ENCODE peak calls at places on chromosomes 12 and 14, in four cellular contexts. One of them, this sample, is unnamed.

GRCh38 chr14:61258985-61259384 is 22.2 kb downstream of the TMEM30B start:
- DNase-seq in NCI-H1436 treated with DMSO at 0.1 percent for 48 hours: no peak
- DNase-seq in caudate nucleus: no peak
- DNase-seq in activated CD4-positive, alpha-beta memory T cell treated with anti-CD3 and anti-CD28 coated beads for 36 hours: no peak
- DNase-seq in this sample: no peak

GRCh38 chr12:49703647-49704137 is 3.5 kb downstream of the FMNL3 start:
- DNase-seq in NCI-H1436 treated with DMSO at 0.1 percent for 48 hours: no peak
- DNase-seq in caudate nucleus: no peak
- DNase-seq in activated CD4-positive, alpha-beta memory T cell treated with anti-CD3 and anti-CD28 coated beads for 36 hours: peak
- DNase-seq in this sample: no peak

GRCh38 chr12:71599213-71599612 is 64.4 kb downstream of the ZFC3H1 start:
- DNase-seq in NCI-H1436 treated with DMSO at 0.1 percent for 48 hours: no peak
- DNase-seq in caudate nucleus: no peak
- DNase-seq in activated CD4-positive, alpha-beta memory T cell treated with anti-CD3 and anti-CD28 coated beads for 36 hours: no peak
- DNase-seq in this sample: no peak

GRCh38 chr12:108839011-108839889 is 18.1 kb downstream of the SSH1 start:
- DNase-seq in NCI-H1436 treated with DMSO at 0.1 percent for 48 hours: no peak
- DNase-seq in caudate nucleus: no peak
- DNase-seq in activated CD4-positive, alpha-beta memory T cell treated with anti-CD3 and anti-CD28 coated beads for 36 hours: no peak
- DNase-seq in this sample: peak

GRCh38 chr12:55737581-55738112 is 5.3 kb upstream of the GDF11 start:
- DNase-seq in NCI-H1436 treated with DMSO at 0.1 percent for 48 hours: no peak
- DNase-seq in caudate nucleus: no peak
- DNase-seq in activated CD4-positive, alpha-beta memory T cell treated with anti-CD3 and anti-CD28 coated beads for 36 hours: no peak
- DNase-seq in this sample: peak

GRCh38 chr14:61406670-61407069 is 85.3 kb downstream of the PRKCH start:
- DNase-seq in NCI-H1436 treated with DMSO at 0.1 percent for 48 hours: no peak
- DNase-seq in caudate nucleus: no peak
- DNase-seq in activated CD4-positive, alpha-beta memory T cell treated with anti-CD3 and anti-CD28 coated beads for 36 hours: peak
- DNase-seq in this sample: no peak

GRCh38 chr14:39988939-39989338 is 556.7 kb upstream of the FBXO33 start:
- DNase-seq in NCI-H1436 treated with DMSO at 0.1 percent for 48 hours: peak
- DNase-seq in caudate nucleus: no peak
- DNase-seq in activated CD4-positive, alpha-beta memory T cell treated with anti-CD3 and anti-CD28 coated beads for 36 hours: no peak
- DNase-seq in this sample: peak

GRCh38 chr12:93879476-93880376 is 202.6 kb downstream of the CRADD start:
- DNase-seq in NCI-H1436 treated with DMSO at 0.1 percent for 48 hours: no peak
- DNase-seq in caudate nucleus: no peak
- DNase-seq in activated CD4-positive, alpha-beta memory T cell treated with anti-CD3 and anti-CD28 coated beads for 36 hours: no peak
- DNase-seq in this sample: peak

GRCh38 chr12:121128908-121129704 is 3.6 kb upstream of the P2RX7 start:
- DNase-seq in NCI-H1436 treated with DMSO at 0.1 percent for 48 hours: peak
- DNase-seq in caudate nucleus: peak
- DNase-seq in activated CD4-positive, alpha-beta memory T cell treated with anti-CD3 and anti-CD28 coated beads for 36 hours: peak
- DNase-seq in this sample: peak

GRCh38 chr12:69896653-69897381 is 71.8 kb downstream of the MYRFL start:
- DNase-seq in NCI-H1436 treated with DMSO at 0.1 percent for 48 hours: no peak
- DNase-seq in caudate nucleus: no peak
- DNase-seq in activated CD4-positive, alpha-beta memory T cell treated with anti-CD3 and anti-CD28 coated beads for 36 hours: no peak
- DNase-seq in this sample: peak

GRCh38 chr12:52896190-52897100 is 8.4 kb downstream of the KRT8 start:
- DNase-seq in NCI-H1436 treated with DMSO at 0.1 percent for 48 hours: no peak
- DNase-seq in caudate nucleus: no peak
- DNase-seq in activated CD4-positive, alpha-beta memory T cell treated with anti-CD3 and anti-CD28 coated beads for 36 hours: no peak
- DNase-seq in this sample: no peak

GRCh38 chr12:55847033-55847432 is 4.3 kb upstream of the MMP19 start:
- DNase-seq in NCI-H1436 treated with DMSO at 0.1 percent for 48 hours: no peak
- DNase-seq in caudate nucleus: no peak
- DNase-seq in activated CD4-positive, alpha-beta memory T cell treated with anti-CD3 and anti-CD28 coated beads for 36 hours: peak
- DNase-seq in this sample: no peak

GRCh38 chr14:68261092-68261842 is 441.7 kb downstream of the RAD51B start:
- DNase-seq in NCI-H1436 treated with DMSO at 0.1 percent for 48 hours: no peak
- DNase-seq in caudate nucleus: no peak
- DNase-seq in activated CD4-positive, alpha-beta memory T cell treated with anti-CD3 and anti-CD28 coated beads for 36 hours: no peak
- DNase-seq in this sample: no peak

GRCh38 chr12:114767906-114768697 is 84.1 kb upstream of the TBX3 start:
- DNase-seq in NCI-H1436 treated with DMSO at 0.1 percent for 48 hours: no peak
- DNase-seq in caudate nucleus: no peak
- DNase-seq in activated CD4-positive, alpha-beta memory T cell treated with anti-CD3 and anti-CD28 coated beads for 36 hours: no peak
- DNase-seq in this sample: no peak

GRCh38 chr12:67540920-67541624 is 107.5 kb upstream of the DYRK2 start:
- DNase-seq in NCI-H1436 treated with DMSO at 0.1 percent for 48 hours: no peak
- DNase-seq in caudate nucleus: no peak
- DNase-seq in activated CD4-positive, alpha-beta memory T cell treated with anti-CD3 and anti-CD28 coated beads for 36 hours: no peak
- DNase-seq in this sample: peak

GRCh38 chr12:19757317-19757877 is 318.1 kb downstream of the AEBP2 start:
- DNase-seq in NCI-H1436 treated with DMSO at 0.1 percent for 48 hours: no peak
- DNase-seq in caudate nucleus: no peak
- DNase-seq in activated CD4-positive, alpha-beta memory T cell treated with anti-CD3 and anti-CD28 coated beads for 36 hours: no peak
- DNase-seq in this sample: peak

GRCh38 chr12:95859344-95859816 is 628 bp downstream of the SNRPF start:
- DNase-seq in NCI-H1436 treated with DMSO at 0.1 percent for 48 hours: no peak
- DNase-seq in caudate nucleus: no peak
- DNase-seq in activated CD4-positive, alpha-beta memory T cell treated with anti-CD3 and anti-CD28 coated beads for 36 hours: peak
- DNase-seq in this sample: peak

GRCh38 chr14:37985826-37986470 is 221.8 kb upstream of the SSTR1 start:
- DNase-seq in NCI-H1436 treated with DMSO at 0.1 percent for 48 hours: no peak
- DNase-seq in caudate nucleus: no peak
- DNase-seq in activated CD4-positive, alpha-beta memory T cell treated with anti-CD3 and anti-CD28 coated beads for 36 hours: peak
- DNase-seq in this sample: peak

GRCh38 chr12:70722584-70723343 is 85.5 kb upstream of the PTPRB start:
- DNase-seq in NCI-H1436 treated with DMSO at 0.1 percent for 48 hours: no peak
- DNase-seq in caudate nucleus: no peak
- DNase-seq in activated CD4-positive, alpha-beta memory T cell treated with anti-CD3 and anti-CD28 coated beads for 36 hours: no peak
- DNase-seq in this sample: no peak

GRCh38 chr14:39351708-39352107 is 80.5 kb downstream of the FBXO33 start:
- DNase-seq in NCI-H1436 treated with DMSO at 0.1 percent for 48 hours: no peak
- DNase-seq in caudate nucleus: no peak
- DNase-seq in activated CD4-positive, alpha-beta memory T cell treated with anti-CD3 and anti-CD28 coated beads for 36 hours: no peak
- DNase-seq in this sample: no peak

GRCh38 chr12:109606261-109607028 is 32.9 kb downstream of the MVK start:
- DNase-seq in NCI-H1436 treated with DMSO at 0.1 percent for 48 hours: no peak
- DNase-seq in caudate nucleus: no peak
- DNase-seq in activated CD4-positive, alpha-beta memory T cell treated with anti-CD3 and anti-CD28 coated beads for 36 hours: no peak
- DNase-seq in this sample: peak

GRCh38 chr12:64903738-64904137 is 79.3 kb downstream of the TBC1D30 start:
- DNase-seq in NCI-H1436 treated with DMSO at 0.1 percent for 48 hours: no peak
- DNase-seq in caudate nucleus: no peak
- DNase-seq in activated CD4-positive, alpha-beta memory T cell treated with anti-CD3 and anti-CD28 coated beads for 36 hours: no peak
- DNase-seq in this sample: no peak

GRCh38 chr12:115813256-115813655 is 464.2 kb downstream of the MED13L start:
- DNase-seq in NCI-H1436 treated with DMSO at 0.1 percent for 48 hours: no peak
- DNase-seq in caudate nucleus: no peak
- DNase-seq in activated CD4-positive, alpha-beta memory T cell treated with anti-CD3 and anti-CD28 coated beads for 36 hours: no peak
- DNase-seq in this sample: no peak

GRCh38 chr14:23043749-23044148 is 1.7 kb downstream of the PSMB11 start:
- DNase-seq in NCI-H1436 treated with DMSO at 0.1 percent for 48 hours: no peak
- DNase-seq in caudate nucleus: no peak
- DNase-seq in activated CD4-positive, alpha-beta memory T cell treated with anti-CD3 and anti-CD28 coated beads for 36 hours: no peak
- DNase-seq in this sample: no peak

GRCh38 chr12:116278259-116278595 is 734 bp upstream of the MED13L start:
- DNase-seq in NCI-H1436 treated with DMSO at 0.1 percent for 48 hours: no peak
- DNase-seq in caudate nucleus: no peak
- DNase-seq in activated CD4-positive, alpha-beta memory T cell treated with anti-CD3 and anti-CD28 coated beads for 36 hours: no peak
- DNase-seq in this sample: no peak

This sample was measured in NCI-H69.